ENCODE peak calls at places on chromosomes 13 and 19, in five cellular contexts. H is A549, W is IMR-90, S is H1, J is SK-N-SH. R is an unnamed sample.

GRCh38 chr19:48348039-48348438 is 15.7 kb downstream of the TMEM143 start:
- DNase-seq in H (no peak), W (no peak), S (no peak), J (no peak), R (no peak)

GRCh38 chr19:42048992-42049391 is 21.0 kb downstream of the GRIK5 start:
- DNase-seq in H (no peak), W (no peak), S (no peak), J (no peak), R (no peak)

GRCh38 chr19:5356918-5357317 is 16.3 kb upstream of the PTPRS start:
- DNase-seq in H (no peak), W (no peak), S (no peak), J (no peak), R (no peak)

GRCh38 chr13:62432906-62433305 is 1017.3 kb upstream of the PCDH20 start:
- DNase-seq in H (no peak), W (no peak), S (no peak), J (no peak), R (no peak)

GRCh38 chr19:48121909-48122371 is 11.3 kb upstream of the PLA2G4C start:
- DNase-seq in H (no peak), W (no peak), S (no peak), J (no peak), R (peak; percentile 13)

GRCh38 chr13:78601124-78601885 is 2.0 kb downstream of the POU4F1 start:
- DNase-seq in H (no peak), W (peak; percentile 7), S (peak; percentile 65), J (peak; percentile 45), R (no peak)

GRCh38 chr13:51235756-51236564 is 13.8 kb downstream of the FAM124A start:
- DNase-seq in H (no peak), W (no peak), S (no peak), J (no peak), R (no peak)

GRCh38 chr13:71730267-71730666 is 136.7 kb downstream of the DACH1 start:
- DNase-seq in H (no peak), W (no peak), S (no peak), J (no peak), R (no peak)

GRCh38 chr13:99496322-99497142 is 4.7 kb upstream of the TM9SF2 start:
- DNase-seq in H (peak; percentile 84), W (peak; percentile 15), S (no peak), J (no peak), R (peak; percentile 75)

GRCh38 chr19:12065100-12065538 is 588 bp downstream of the ZNF844 start:
- DNase-seq in H (no peak), W (peak; percentile 38), S (peak; percentile 63), J (no peak), R (no peak)

GRCh38 chr13:75258159-75258782 is 223.7 kb downstream of the TBC1D4 start:
- DNase-seq in H (peak; percentile 33), W (peak; percentile 55), S (no peak), J (peak; percentile 36), R (no peak)

DNA sequence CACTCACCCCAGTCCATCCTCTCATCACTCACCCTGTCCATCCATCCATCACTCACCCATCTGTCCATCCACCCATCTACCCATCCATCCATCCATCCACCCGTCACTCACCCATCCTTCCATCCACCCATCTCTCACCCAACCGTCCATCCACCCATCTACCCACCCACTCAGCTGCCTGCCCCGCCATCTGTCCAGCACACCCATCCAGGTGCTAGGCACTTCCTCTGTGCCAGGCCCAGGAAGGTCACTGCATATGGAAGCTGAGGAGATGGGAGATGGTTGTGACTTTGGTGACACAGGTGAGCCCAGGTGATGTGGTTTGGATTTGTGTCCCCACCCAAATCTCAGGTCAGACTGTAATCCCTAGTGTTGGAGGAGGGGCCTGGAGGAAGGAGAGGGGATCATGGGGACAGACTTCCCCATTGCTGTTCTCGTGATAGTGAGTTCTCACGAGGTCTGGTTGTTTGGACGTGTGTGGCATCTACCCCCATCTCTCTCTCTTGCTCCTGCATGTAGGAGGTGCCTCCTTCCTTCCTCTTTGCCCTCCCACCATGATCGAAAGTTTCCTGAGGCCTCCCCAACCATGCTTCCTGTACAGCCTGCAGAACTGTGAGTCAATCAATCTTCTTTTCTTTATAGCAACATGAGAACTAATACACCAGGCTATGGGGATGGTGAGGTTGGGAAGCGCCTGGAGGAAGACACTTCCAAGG is 15.9 kb upstream of the C13orf46 start:
- DNase-seq in H (no peak), W (no peak), S (no peak), J (no peak), R (no peak)
- TF ChIP-seq RFX5 in H (no peak), W (no peak), S (no peak), J (no peak), R (no peak)

DNA sequence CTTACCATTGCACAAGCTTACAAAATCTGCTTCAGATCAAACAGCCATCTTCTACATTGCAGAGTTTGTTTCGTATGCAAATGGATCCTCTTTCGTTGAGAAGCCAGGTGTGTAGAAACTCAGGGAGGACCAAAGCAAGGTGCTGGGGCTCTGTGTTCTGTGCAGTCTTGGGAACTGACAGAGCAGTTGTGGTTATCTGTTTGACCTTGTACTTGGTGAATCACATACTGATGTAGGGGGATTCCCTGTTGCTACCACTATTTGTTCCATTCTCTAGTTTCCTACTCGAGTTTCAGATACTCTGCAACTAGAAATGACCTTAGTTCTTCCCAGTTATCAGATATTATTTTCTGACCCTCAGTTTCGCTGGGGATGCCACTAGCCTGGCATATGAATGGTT is 95.2 kb upstream of the CLDN10 start:
- DNase-seq in H (no peak), W (peak; percentile 10), S (no peak), J (no peak), R (peak; percentile 89)
- TF ChIP-seq RFX5 in H (no peak), W (no peak), S (no peak), J (no peak), R (no peak)

DNA sequence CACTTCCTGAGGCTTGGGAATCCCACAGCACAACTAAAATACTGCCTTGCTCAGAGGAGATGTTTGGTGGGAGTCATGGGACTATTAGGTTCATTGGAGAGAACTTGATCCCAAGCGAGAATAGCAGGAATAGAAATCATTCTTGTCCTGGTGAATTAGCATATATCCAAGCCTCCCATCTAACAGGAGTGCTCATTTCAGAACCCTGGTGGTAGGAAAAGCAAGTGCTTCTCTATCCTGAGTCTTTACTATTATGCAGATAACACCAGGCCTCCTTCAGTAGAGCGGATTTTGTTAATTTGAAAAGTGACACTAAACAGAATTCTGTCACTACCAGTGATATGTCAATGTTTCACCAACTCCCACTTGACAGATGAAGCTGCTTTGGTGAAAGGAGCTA is 199.5 kb downstream of the ATP8A2 start:
- DNase-seq in H (no peak), W (no peak), S (no peak), J (no peak), R (no peak)
- TF ChIP-seq RFX5 in H (no peak), W (no peak), S (no peak), J (no peak), R (no peak)

GRCh38 chr19:35347930-35348298 is 212 bp downstream of the FFAR1 start:
- DNase-seq in H (no peak), W (no peak), S (no peak), J (no peak), R (no peak)
- TF ChIP-seq RFX5 in H (no peak), W (no peak), S (no peak), J (no peak), R (no peak)

DNA sequence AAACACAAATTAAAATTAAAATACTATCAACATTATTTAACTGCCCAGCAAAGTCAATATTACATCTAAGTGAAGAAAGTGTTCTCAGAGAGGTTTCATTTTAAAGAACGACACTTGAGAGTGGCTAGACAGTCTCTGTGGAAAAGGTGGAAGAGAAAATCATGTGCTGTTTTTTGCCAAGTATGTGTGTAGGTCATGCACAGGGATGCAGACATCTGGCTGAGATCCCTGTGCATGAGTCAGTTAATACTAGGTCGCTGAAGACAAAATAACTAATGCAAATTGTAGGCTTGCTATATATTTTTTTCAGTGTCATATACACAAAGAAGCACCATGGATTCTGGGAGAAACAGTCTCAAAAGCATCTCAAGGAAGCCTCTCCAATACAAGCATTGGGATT is 44.3 kb upstream of the ENOX1 start:
- DNase-seq in H (no peak), W (peak; percentile 61), S (no peak), J (no peak), R (no peak)
- TF ChIP-seq RFX5 in H (no peak), W (no peak), S (no peak), J (no peak), R (no peak)

DNA sequence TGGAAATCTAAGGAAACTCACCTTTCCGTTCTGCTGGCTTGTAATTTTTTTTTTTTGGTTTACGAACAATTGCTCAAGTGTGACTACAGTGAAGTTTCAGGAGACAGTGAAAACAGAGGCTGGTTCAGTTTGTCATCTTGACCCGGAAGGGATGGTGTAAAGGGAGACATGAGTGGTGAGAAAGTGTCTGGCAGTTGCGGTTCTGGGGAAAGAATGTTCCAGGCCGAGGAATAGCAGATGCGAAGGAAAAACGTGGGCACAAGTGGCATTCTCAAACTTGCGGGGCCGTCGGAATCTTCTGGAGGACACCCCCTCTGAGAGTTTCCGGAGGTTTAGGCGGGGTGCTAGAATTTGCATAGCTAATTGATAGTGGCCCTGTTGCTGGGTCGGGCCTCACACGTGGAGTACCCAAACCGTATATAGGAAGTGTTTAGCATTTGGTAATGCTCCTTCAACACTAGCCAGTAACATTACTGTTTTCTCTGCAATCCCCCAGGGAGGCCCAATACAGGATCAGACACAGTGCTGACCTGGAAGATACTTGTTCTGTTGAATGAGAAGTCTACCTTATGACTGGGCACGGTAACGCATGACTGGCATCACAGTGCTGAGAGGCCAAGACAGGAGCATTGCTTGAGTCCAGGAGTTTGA is 2.8 kb upstream of the TNFSF9 start:
- DNase-seq in H (no peak), W (no peak), S (no peak), J (no peak), R (peak; percentile 96)
- TF ChIP-seq RFX5 in H (no peak), W (no peak), S (no peak), J (no peak), R (peak; percentile 39)

GRCh38 chr19:952680-953500 is 27.1 kb downstream of the ARID3A start:
- DNase-seq in H (no peak), W (no peak), S (no peak), J (no peak), R (no peak)
- TF ChIP-seq RFX5 in H (no peak), W (no peak), S (no peak), J (no peak), R (no peak)

R was measured in GM12878.